ENCODE peak calls at places on chromosomes 7 and 10, in five cellular contexts. One of them, this sample, is unnamed.

GRCh38 chr7:156725982-156726381 is 85.4 kb downstream of the RNF32 start:
- DNase-seq in HCT116: no peak
- DNase-seq in Calu3: no peak
- DNase-seq in fibroblast of the aortic adventitia: peak
- DNase-seq in thoracic aorta: no peak
- DNase-seq in this sample: no peak

GRCh38 chr7:1149351-1149794 is 10.6 kb downstream of the ZFAND2A start:
- DNase-seq in HCT116: no peak
- DNase-seq in Calu3: no peak
- DNase-seq in fibroblast of the aortic adventitia: no peak
- DNase-seq in thoracic aorta: no peak
- DNase-seq in this sample: no peak

GRCh38 chr7:7331523-7331922 is 149.2 kb downstream of the C1GALT1 start:
- DNase-seq in HCT116: no peak
- DNase-seq in Calu3: no peak
- DNase-seq in fibroblast of the aortic adventitia: no peak
- DNase-seq in thoracic aorta: no peak
- DNase-seq in this sample: no peak

GRCh38 chr7:25496394-25497103 is 268.3 kb upstream of the NPVF start:
- DNase-seq in HCT116: no peak
- DNase-seq in Calu3: no peak
- DNase-seq in fibroblast of the aortic adventitia: no peak
- DNase-seq in thoracic aorta: no peak
- DNase-seq in this sample: no peak

GRCh38 chr7:20744913-20745587 is 41.6 kb downstream of the SP8 start:
- DNase-seq in HCT116: peak
- DNase-seq in Calu3: peak
- DNase-seq in fibroblast of the aortic adventitia: peak
- DNase-seq in thoracic aorta: no peak
- DNase-seq in this sample: no peak

GRCh38 chr10:49300140-49300974 is 1.4 kb downstream of the C10orf71 start:
- DNase-seq in HCT116: no peak
- DNase-seq in Calu3: no peak
- DNase-seq in fibroblast of the aortic adventitia: no peak
- DNase-seq in thoracic aorta: no peak
- DNase-seq in this sample: peak

GRCh38 chr7:82755705-82756551 is 312.4 kb upstream of the CACNA2D1 start:
- DNase-seq in HCT116: no peak
- DNase-seq in Calu3: no peak
- DNase-seq in fibroblast of the aortic adventitia: peak
- DNase-seq in thoracic aorta: no peak
- DNase-seq in this sample: no peak

GRCh38 chr10:77390481-77390891 is 247.1 kb downstream of the KCNMA1 start:
- DNase-seq in HCT116: no peak
- DNase-seq in Calu3: no peak
- DNase-seq in fibroblast of the aortic adventitia: peak
- DNase-seq in thoracic aorta: peak
- DNase-seq in this sample: no peak

GRCh38 chr7:131604841-131605279 is 48.4 kb upstream of the PODXL start:
- DNase-seq in HCT116: no peak
- DNase-seq in Calu3: no peak
- DNase-seq in fibroblast of the aortic adventitia: peak
- DNase-seq in thoracic aorta: no peak
- DNase-seq in this sample: no peak

GRCh38 chr10:132111121-132111731 is 45.5 kb downstream of the JAKMIP3 start:
- DNase-seq in HCT116: no peak
- DNase-seq in Calu3: no peak
- DNase-seq in fibroblast of the aortic adventitia: no peak
- DNase-seq in thoracic aorta: no peak
- DNase-seq in this sample: no peak

GRCh38 chr10:36547965-36548364 is 577.4 kb upstream of the ANKRD30A start:
- DNase-seq in HCT116: no peak
- DNase-seq in Calu3: no peak
- DNase-seq in fibroblast of the aortic adventitia: peak
- DNase-seq in thoracic aorta: no peak
- DNase-seq in this sample: no peak

GRCh38 chr10:103554488-103555320 is 61.2 kb downstream of the NEURL1 start:
- DNase-seq in HCT116: no peak
- DNase-seq in Calu3: no peak
- DNase-seq in fibroblast of the aortic adventitia: peak
- DNase-seq in thoracic aorta: no peak
- DNase-seq in this sample: no peak

GRCh38 chr7:47327698-47328391 is 254.1 kb downstream of the TNS3 start:
- DNase-seq in HCT116: no peak
- DNase-seq in Calu3: peak
- DNase-seq in fibroblast of the aortic adventitia: peak
- DNase-seq in thoracic aorta: peak
- DNase-seq in this sample: no peak

GRCh38 chr7:150367187-150367510 is 1.5 kb upstream of the REPIN1 start:
- DNase-seq in HCT116: no peak
- DNase-seq in Calu3: no peak
- DNase-seq in fibroblast of the aortic adventitia: no peak
- DNase-seq in thoracic aorta: no peak
- DNase-seq in this sample: no peak

GRCh38 chr7:156639426-156640256 is 933 bp upstream of the RNF32 start:
- DNase-seq in HCT116: no peak
- DNase-seq in Calu3: no peak
- DNase-seq in fibroblast of the aortic adventitia: peak
- DNase-seq in thoracic aorta: no peak
- DNase-seq in this sample: no peak

GRCh38 chr7:68020102-68020501 is 1023.5 kb downstream of the TYW1 start:
- DNase-seq in HCT116: no peak
- DNase-seq in Calu3: no peak
- DNase-seq in fibroblast of the aortic adventitia: no peak
- DNase-seq in thoracic aorta: no peak
- DNase-seq in this sample: no peak

GRCh38 chr10:124917939-124918830 is 23.7 kb upstream of the ZRANB1 start:
- DNase-seq in HCT116: no peak
- DNase-seq in Calu3: no peak
- DNase-seq in fibroblast of the aortic adventitia: peak
- DNase-seq in thoracic aorta: no peak
- DNase-seq in this sample: no peak

GRCh38 chr7:139125637-139126036 is 16.1 kb upstream of the ZC3HAV1 start:
- DNase-seq in HCT116: no peak
- DNase-seq in Calu3: no peak
- DNase-seq in fibroblast of the aortic adventitia: no peak
- DNase-seq in thoracic aorta: no peak
- DNase-seq in this sample: no peak

GRCh38 chr7:152025937-152026890 is 740 bp downstream of the GALNT11 start:
- DNase-seq in HCT116: no peak
- DNase-seq in Calu3: no peak
- DNase-seq in fibroblast of the aortic adventitia: peak
- DNase-seq in thoracic aorta: no peak
- DNase-seq in this sample: no peak
- TF ChIP-seq CTCF in HCT116: no peak
- TF ChIP-seq CTCF in Calu3: no peak
- TF ChIP-seq CTCF in fibroblast of the aortic adventitia: no peak
- TF ChIP-seq CTCF in thoracic aorta: no peak
- TF ChIP-seq CTCF in this sample: no peak

GRCh38 chr7:90749774-90750173 is 153.7 kb downstream of the CDK14 start:
- DNase-seq in HCT116: no peak
- DNase-seq in Calu3: no peak
- DNase-seq in fibroblast of the aortic adventitia: peak
- DNase-seq in thoracic aorta: no peak
- DNase-seq in this sample: peak
- TF ChIP-seq CTCF in HCT116: no peak
- TF ChIP-seq CTCF in Calu3: no peak
- TF ChIP-seq CTCF in fibroblast of the aortic adventitia: peak
- TF ChIP-seq CTCF in thoracic aorta: no peak
- TF ChIP-seq CTCF in this sample: no peak

GRCh38 chr7:85851571-85852193 is 664.8 kb upstream of the SEMA3D start:
- DNase-seq in HCT116: peak
- DNase-seq in Calu3: no peak
- DNase-seq in fibroblast of the aortic adventitia: peak
- DNase-seq in thoracic aorta: no peak
- DNase-seq in this sample: no peak
- TF ChIP-seq CTCF in HCT116: peak
- TF ChIP-seq CTCF in Calu3: peak
- TF ChIP-seq CTCF in fibroblast of the aortic adventitia: peak
- TF ChIP-seq CTCF in thoracic aorta: no peak
- TF ChIP-seq CTCF in this sample: no peak

GRCh38 chr7:71271203-71271602 is 139.3 kb downstream of the GALNT17 start:
- DNase-seq in HCT116: no peak
- DNase-seq in Calu3: no peak
- DNase-seq in fibroblast of the aortic adventitia: no peak
- DNase-seq in thoracic aorta: no peak
- DNase-seq in this sample: no peak

GRCh38 chr7:71264005-71264404 is 132.1 kb downstream of the GALNT17 start:
- DNase-seq in HCT116: no peak
- DNase-seq in Calu3: no peak
- DNase-seq in fibroblast of the aortic adventitia: no peak
- DNase-seq in thoracic aorta: no peak
- DNase-seq in this sample: no peak

GRCh38 chr7:71272509-71273214 is 140.7 kb downstream of the GALNT17 start:
- DNase-seq in HCT116: no peak
- DNase-seq in Calu3: no peak
- DNase-seq in fibroblast of the aortic adventitia: no peak
- DNase-seq in thoracic aorta: no peak
- DNase-seq in this sample: no peak

GRCh38 chr7:71266912-71267311 is 135.0 kb downstream of the GALNT17 start:
- DNase-seq in HCT116: no peak
- DNase-seq in Calu3: no peak
- DNase-seq in fibroblast of the aortic adventitia: no peak
- DNase-seq in thoracic aorta: no peak
- DNase-seq in this sample: no peak

GRCh38 chr7:71267734-71268133 is 135.8 kb downstream of the GALNT17 start:
- DNase-seq in HCT116: no peak
- DNase-seq in Calu3: no peak
- DNase-seq in fibroblast of the aortic adventitia: no peak
- DNase-seq in thoracic aorta: no peak
- DNase-seq in this sample: no peak
- TF ChIP-seq CTCF in HCT116: no peak
- TF ChIP-seq CTCF in Calu3: no peak
- TF ChIP-seq CTCF in fibroblast of the aortic adventitia: no peak
- TF ChIP-seq CTCF in thoracic aorta: no peak
- TF ChIP-seq CTCF in this sample: no peak

GRCh38 chr10:46787321-46787615 is 124.0 kb upstream of the PTPN20 start:
- DNase-seq in HCT116: no peak
- DNase-seq in Calu3: peak
- DNase-seq in fibroblast of the aortic adventitia: peak
- DNase-seq in thoracic aorta: no peak
- DNase-seq in this sample: peak
- TF ChIP-seq CTCF in HCT116: no peak
- TF ChIP-seq CTCF in Calu3: no peak
- TF ChIP-seq CTCF in fibroblast of the aortic adventitia: no peak
- TF ChIP-seq CTCF in thoracic aorta: no peak
- TF ChIP-seq CTCF in this sample: peak

GRCh38 chr10:11447571-11447970 is 163.9 kb downstream of the USP6NL start:
- DNase-seq in HCT116: no peak
- DNase-seq in Calu3: no peak
- DNase-seq in fibroblast of the aortic adventitia: no peak
- DNase-seq in thoracic aorta: no peak
- DNase-seq in this sample: no peak
- TF ChIP-seq CTCF in HCT116: no peak
- TF ChIP-seq CTCF in Calu3: no peak
- TF ChIP-seq CTCF in fibroblast of the aortic adventitia: no peak
- TF ChIP-seq CTCF in thoracic aorta: no peak
- TF ChIP-seq CTCF in this sample: no peak

This sample was measured in GM20000.